ENCODE peak calls at places on chromosomes 4 and X, in four cellular contexts. One of them, this sample, is unnamed.

GRCh38 chr4:71468086-71468485 is 129.3 kb downstream of the SLC4A4 start:
- DNase-seq in cardiac fibroblast: no peak
- DNase-seq in progenitor cell of endocrine pancreas: no peak
- DNase-seq in mammary epithelial cell: no peak
- DNase-seq in this sample: no peak

GRCh38 chrX:147476008-147476407 is 435.7 kb upstream of the FMR1 start:
- DNase-seq in cardiac fibroblast: no peak
- DNase-seq in progenitor cell of endocrine pancreas: no peak
- DNase-seq in mammary epithelial cell: no peak
- DNase-seq in this sample: no peak

GRCh38 chr4:173526034-173526482 is 4.0 kb downstream of the HAND2 start:
- DNase-seq in cardiac fibroblast: peak
- DNase-seq in mammary epithelial cell: no peak
- DNase-seq in progenitor cell of endocrine pancreas: no peak
- DNase-seq in this sample: no peak

GRCh38 chr4:178612725-178613124 is 1170.5 kb upstream of the AGA start:
- DNase-seq in mammary epithelial cell: no peak
- DNase-seq in progenitor cell of endocrine pancreas: no peak
- DNase-seq in cardiac fibroblast: no peak
- DNase-seq in this sample: no peak

GRCh38 chr4:146340798-146341197 is 126.5 kb downstream of the REELD1 start:
- DNase-seq in progenitor cell of endocrine pancreas: no peak
- DNase-seq in cardiac fibroblast: peak
- DNase-seq in mammary epithelial cell: no peak
- DNase-seq in this sample: no peak

GRCh38 chr4:1008840-1009646 is 2.4 kb upstream of the FGFRL1 start:
- DNase-seq in cardiac fibroblast: no peak
- DNase-seq in progenitor cell of endocrine pancreas: no peak
- DNase-seq in mammary epithelial cell: peak
- DNase-seq in this sample: no peak

GRCh38 chrX:37350034-37350365 is 836 bp downstream of the PRRG1 start:
- DNase-seq in mammary epithelial cell: peak
- DNase-seq in cardiac fibroblast: peak
- DNase-seq in progenitor cell of endocrine pancreas: no peak
- DNase-seq in this sample: no peak

GRCh38 chr4:158016511-158016910 is 156.3 kb downstream of the GASK1B start:
- DNase-seq in progenitor cell of endocrine pancreas: no peak
- DNase-seq in cardiac fibroblast: peak
- DNase-seq in mammary epithelial cell: peak
- DNase-seq in this sample: no peak

GRCh38 chrX:106731590-106731989 is 5.1 kb downstream of the RNF128 start:
- DNase-seq in cardiac fibroblast: no peak
- DNase-seq in mammary epithelial cell: no peak
- DNase-seq in progenitor cell of endocrine pancreas: no peak
- DNase-seq in this sample: no peak

GRCh38 chrX:11665144-11666040 is at the start of gene ARHGAP6:
- DNase-seq in progenitor cell of endocrine pancreas: peak
- DNase-seq in cardiac fibroblast: peak
- DNase-seq in mammary epithelial cell: peak
- DNase-seq in this sample: peak

GRCh38 chr4:2255501-2256155 is 6.3 kb downstream of the MXD4 start:
- DNase-seq in cardiac fibroblast: peak
- DNase-seq in mammary epithelial cell: no peak
- DNase-seq in progenitor cell of endocrine pancreas: no peak
- DNase-seq in this sample: peak

GRCh38 chr4:15982833-15983528 is 20.0 kb upstream of the FGFBP2 start:
- DNase-seq in progenitor cell of endocrine pancreas: no peak
- DNase-seq in mammary epithelial cell: peak
- DNase-seq in cardiac fibroblast: no peak
- DNase-seq in this sample: no peak

GRCh38 chr4:36041340-36041739 is 203.0 kb downstream of the ARAP2 start:
- DNase-seq in mammary epithelial cell: no peak
- DNase-seq in cardiac fibroblast: no peak
- DNase-seq in progenitor cell of endocrine pancreas: no peak
- DNase-seq in this sample: no peak

GRCh38 chrX:10031743-10032142 is 64.6 kb downstream of the CLDN34 start:
- DNase-seq in progenitor cell of endocrine pancreas: no peak
- DNase-seq in mammary epithelial cell: no peak
- DNase-seq in cardiac fibroblast: no peak
- DNase-seq in this sample: no peak

GRCh38 chr4:140061194-140061593 is 92.8 kb downstream of the MAML3 start:
- DNase-seq in progenitor cell of endocrine pancreas: no peak
- DNase-seq in cardiac fibroblast: peak
- DNase-seq in mammary epithelial cell: no peak
- DNase-seq in this sample: no peak

DNA sequence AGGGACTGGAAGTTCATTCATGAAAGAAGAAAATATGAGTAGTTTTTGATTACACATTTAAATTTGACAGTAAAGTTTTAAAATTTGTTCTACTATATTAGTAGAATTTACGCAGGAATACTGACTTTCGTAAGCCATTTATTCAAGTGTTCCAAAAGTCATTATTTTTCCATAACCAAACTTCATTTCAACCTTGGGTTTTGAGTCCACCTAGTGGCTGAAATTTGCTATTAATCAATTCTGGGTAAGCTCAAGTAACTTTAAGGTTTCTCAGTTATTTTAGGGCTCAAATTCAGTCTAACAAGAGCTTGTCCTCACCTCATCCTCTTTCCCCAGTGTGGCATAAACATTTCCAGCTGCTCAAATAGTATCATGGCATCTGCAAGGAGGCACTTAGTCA is 175.4 kb downstream of the SH3BGRL start:
- DNase-seq in cardiac fibroblast: peak
- DNase-seq in mammary epithelial cell: peak
- DNase-seq in progenitor cell of endocrine pancreas: no peak
- DNase-seq in this sample: no peak
- TF ChIP-seq CTCF in cardiac fibroblast: peak
- TF ChIP-seq CTCF in mammary epithelial cell: peak
- TF ChIP-seq CTCF in progenitor cell of endocrine pancreas: peak
- TF ChIP-seq CTCF in this sample: peak

GRCh38 chr4:4985844-4986243 is 33.4 kb downstream of the CYTL1 start:
- DNase-seq in mammary epithelial cell: no peak
- DNase-seq in cardiac fibroblast: peak
- DNase-seq in progenitor cell of endocrine pancreas: no peak
- DNase-seq in this sample: no peak
- TF ChIP-seq CTCF in mammary epithelial cell: no peak
- TF ChIP-seq CTCF in cardiac fibroblast: no peak
- TF ChIP-seq CTCF in progenitor cell of endocrine pancreas: no peak
- TF ChIP-seq CTCF in this sample: no peak

GRCh38 chr4:145289403-145290076 is 109.2 kb upstream of the OTUD4 start:
- DNase-seq in cardiac fibroblast: peak
- DNase-seq in mammary epithelial cell: no peak
- DNase-seq in progenitor cell of endocrine pancreas: no peak
- DNase-seq in this sample: no peak
- TF ChIP-seq CTCF in cardiac fibroblast: no peak
- TF ChIP-seq CTCF in mammary epithelial cell: no peak
- TF ChIP-seq CTCF in progenitor cell of endocrine pancreas: no peak
- TF ChIP-seq CTCF in this sample: no peak

GRCh38 chrX:135420831-135421230 is 913 bp upstream of the SMIM10L2A start:
- DNase-seq in progenitor cell of endocrine pancreas: no peak
- DNase-seq in cardiac fibroblast: no peak
- DNase-seq in mammary epithelial cell: no peak
- DNase-seq in this sample: no peak
- TF ChIP-seq CTCF in progenitor cell of endocrine pancreas: no peak
- TF ChIP-seq CTCF in cardiac fibroblast: no peak
- TF ChIP-seq CTCF in mammary epithelial cell: no peak
- TF ChIP-seq CTCF in this sample: no peak

DNA sequence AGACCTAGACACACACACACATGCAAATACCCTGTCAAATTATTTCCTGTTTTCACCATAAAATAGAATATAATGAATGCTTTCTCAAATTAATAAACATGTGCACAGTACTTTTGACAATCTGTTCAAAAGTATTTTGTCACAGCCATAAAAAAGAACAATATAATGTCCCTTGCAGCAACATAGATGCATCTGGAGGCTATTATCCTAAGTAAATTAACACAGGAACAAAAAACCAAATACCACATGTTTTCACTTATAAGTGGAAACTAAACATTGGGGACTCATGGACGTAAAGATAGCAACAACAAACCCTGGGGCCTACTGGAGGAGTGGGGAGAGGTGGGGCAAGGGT is 15.5 kb downstream of the RAB40A start:
- DNase-seq in cardiac fibroblast: no peak
- DNase-seq in mammary epithelial cell: no peak
- DNase-seq in progenitor cell of endocrine pancreas: no peak
- DNase-seq in this sample: no peak
- TF ChIP-seq CTCF in cardiac fibroblast: no peak
- TF ChIP-seq CTCF in mammary epithelial cell: no peak
- TF ChIP-seq CTCF in progenitor cell of endocrine pancreas: no peak
- TF ChIP-seq CTCF in this sample: no peak

DNA sequence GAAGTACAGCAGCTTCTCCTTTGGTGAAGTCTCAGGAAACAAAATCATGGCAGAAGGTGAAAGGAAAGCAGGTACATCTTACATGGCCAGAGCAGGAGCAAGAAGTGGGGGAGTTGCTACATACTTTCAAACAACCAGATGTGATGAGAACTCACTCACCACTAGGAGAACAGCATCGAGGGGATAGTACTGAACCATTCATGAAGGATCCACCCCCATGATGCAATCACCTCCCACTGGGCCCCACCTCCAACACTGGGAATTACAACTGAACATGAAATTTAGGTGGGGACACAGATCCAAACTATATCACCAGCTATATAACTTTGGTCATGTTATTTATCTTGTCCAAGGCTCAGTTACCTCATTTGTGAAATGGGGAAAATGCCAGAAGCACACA is 159.4 kb downstream of the OPHN1 start:
- DNase-seq in mammary epithelial cell: no peak
- DNase-seq in progenitor cell of endocrine pancreas: no peak
- DNase-seq in cardiac fibroblast: no peak
- DNase-seq in this sample: no peak
- TF ChIP-seq CTCF in mammary epithelial cell: no peak
- TF ChIP-seq CTCF in progenitor cell of endocrine pancreas: no peak
- TF ChIP-seq CTCF in cardiac fibroblast: no peak
- TF ChIP-seq CTCF in this sample: no peak

DNA sequence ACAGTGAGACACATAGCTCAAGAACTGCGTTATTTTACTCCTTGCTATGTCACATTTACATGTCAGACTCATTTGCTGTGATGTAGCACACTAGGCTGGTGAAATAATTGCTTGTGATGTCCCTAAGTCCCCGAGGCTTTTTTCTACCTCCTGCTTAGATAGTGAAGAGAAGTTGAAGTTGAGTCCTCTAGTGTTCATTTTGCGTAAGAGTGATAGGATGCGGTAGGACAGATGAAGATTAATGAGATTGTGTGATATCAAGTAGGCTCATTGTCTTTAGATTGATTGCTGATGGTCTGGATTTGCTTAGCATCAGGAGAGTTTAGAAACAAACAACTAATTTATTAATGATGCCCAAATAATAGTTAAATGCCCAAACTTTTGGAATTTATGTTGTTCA is 173.6 kb upstream of the NUDT6 start:
- DNase-seq in mammary epithelial cell: peak
- DNase-seq in cardiac fibroblast: peak
- DNase-seq in progenitor cell of endocrine pancreas: no peak
- DNase-seq in this sample: no peak
- TF ChIP-seq CTCF in mammary epithelial cell: peak
- TF ChIP-seq CTCF in cardiac fibroblast: peak
- TF ChIP-seq CTCF in progenitor cell of endocrine pancreas: peak
- TF ChIP-seq CTCF in this sample: no peak

GRCh38 chr4:147683172-147683571 is 791 bp downstream of the PRMT9 start:
- DNase-seq in progenitor cell of endocrine pancreas: no peak
- DNase-seq in cardiac fibroblast: peak
- DNase-seq in mammary epithelial cell: peak
- DNase-seq in this sample: no peak
- TF ChIP-seq CTCF in progenitor cell of endocrine pancreas: no peak
- TF ChIP-seq CTCF in cardiac fibroblast: no peak
- TF ChIP-seq CTCF in mammary epithelial cell: no peak
- TF ChIP-seq CTCF in this sample: no peak

DNA sequence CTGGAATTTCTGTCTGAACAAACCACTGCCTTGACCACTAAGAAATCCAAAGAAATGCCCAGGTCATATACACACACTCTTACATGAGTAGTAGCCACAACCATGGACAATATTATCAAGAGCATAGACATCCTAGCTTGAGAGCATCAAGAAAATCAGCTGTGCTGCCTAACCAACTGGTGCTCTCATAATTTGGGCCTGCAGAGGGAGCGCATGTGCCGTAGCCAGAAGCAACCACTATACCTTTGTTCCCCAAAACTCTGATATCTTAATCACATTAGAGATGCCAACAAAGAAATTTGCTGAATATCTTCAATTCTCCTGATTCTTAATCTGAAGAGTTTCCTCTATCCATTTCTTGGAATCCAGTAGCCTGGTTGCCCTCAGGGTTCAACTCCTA is 163.6 kb downstream of the ZNF674 start:
- DNase-seq in cardiac fibroblast: peak
- DNase-seq in progenitor cell of endocrine pancreas: no peak
- DNase-seq in mammary epithelial cell: peak
- DNase-seq in this sample: no peak
- TF ChIP-seq CTCF in cardiac fibroblast: peak
- TF ChIP-seq CTCF in progenitor cell of endocrine pancreas: peak
- TF ChIP-seq CTCF in mammary epithelial cell: peak
- TF ChIP-seq CTCF in this sample: no peak

DNA sequence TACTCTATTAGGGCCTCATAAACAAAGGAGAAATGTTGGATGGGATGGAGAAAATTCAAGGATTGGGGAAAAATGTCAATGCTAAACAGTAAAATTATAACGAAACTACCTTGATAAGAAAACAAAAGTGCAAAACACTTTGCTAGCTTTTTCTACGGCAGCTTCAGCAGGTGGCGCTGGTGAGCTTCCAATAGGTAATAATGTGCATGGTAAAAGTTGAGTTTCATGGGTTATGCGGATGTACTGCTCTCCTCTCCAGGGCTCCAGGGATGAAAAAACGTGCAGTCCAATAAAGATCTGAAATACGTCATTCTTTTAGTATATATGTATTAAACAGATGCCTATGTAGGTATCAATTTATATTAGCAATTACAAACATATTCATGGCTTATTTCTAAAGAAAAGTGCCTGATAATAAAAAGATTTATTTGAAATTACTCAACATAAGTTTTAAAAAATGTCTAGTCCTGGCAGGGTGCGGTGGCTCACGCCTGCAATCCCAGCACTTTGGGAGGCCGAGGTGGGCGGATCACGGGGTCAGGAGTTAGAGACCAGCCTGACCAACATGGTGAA is 239.6 kb downstream of the GRXCR1 start:
- DNase-seq in cardiac fibroblast: peak
- DNase-seq in mammary epithelial cell: peak
- DNase-seq in progenitor cell of endocrine pancreas: peak
- DNase-seq in this sample: peak
- TF ChIP-seq CTCF in cardiac fibroblast: peak
- TF ChIP-seq CTCF in mammary epithelial cell: peak
- TF ChIP-seq CTCF in progenitor cell of endocrine pancreas: peak
- TF ChIP-seq CTCF in this sample: peak